ENCODE peak calls at places on chromosomes 2 and 18, in six cellular contexts. One of them, this sample, is unnamed.

GRCh38 chr2:205741256-205741978 is 59.1 kb downstream of the NRP2 start:
- DNase-seq in kidney: no peak
- DNase-seq in tibial artery: no peak
- DNase-seq in astrocyte of the spinal cord: no peak
- DNase-seq in GM12865: no peak
- DNase-seq in tibial nerve: no peak
- DNase-seq in this sample: no peak

GRCh38 chr2:19380532-19380931 is 22.1 kb upstream of the OSR1 start:
- DNase-seq in kidney: no peak
- DNase-seq in tibial artery: no peak
- DNase-seq in astrocyte of the spinal cord: no peak
- DNase-seq in GM12865: no peak
- DNase-seq in tibial nerve: no peak
- DNase-seq in this sample: no peak

GRCh38 chr2:240301256-240301795 is 134.1 kb upstream of the GPC1 start:
- DNase-seq in kidney: no peak
- DNase-seq in tibial artery: peak; percentile 46
- DNase-seq in astrocyte of the spinal cord: no peak
- DNase-seq in GM12865: no peak
- DNase-seq in tibial nerve: no peak
- DNase-seq in this sample: no peak

GRCh38 chr18:54263904-54264336 is 5.4 kb upstream of the POLI start:
- DNase-seq in kidney: no peak
- DNase-seq in tibial artery: no peak
- DNase-seq in astrocyte of the spinal cord: no peak
- DNase-seq in GM12865: peak; percentile 91
- DNase-seq in tibial nerve: no peak
- DNase-seq in this sample: no peak

GRCh38 chr18:35355140-35355618 is 11.0 kb upstream of the ZNF24 start:
- DNase-seq in kidney: peak; percentile 74
- DNase-seq in tibial artery: peak; percentile 87
- DNase-seq in astrocyte of the spinal cord: peak; percentile 86
- DNase-seq in GM12865: peak; percentile 78
- DNase-seq in tibial nerve: peak; percentile 76
- DNase-seq in this sample: peak; percentile 40

GRCh38 chr18:30730915-30731314 is 311.6 kb downstream of the DSC3 start:
- DNase-seq in kidney: peak; percentile 21
- DNase-seq in tibial artery: no peak
- DNase-seq in astrocyte of the spinal cord: no peak
- DNase-seq in GM12865: no peak
- DNase-seq in tibial nerve: no peak
- DNase-seq in this sample: no peak

GRCh38 chr2:114061566-114062098 is 171.7 kb downstream of the ACTR3 start:
- DNase-seq in kidney: no peak
- DNase-seq in tibial artery: no peak
- DNase-seq in astrocyte of the spinal cord: no peak
- DNase-seq in GM12865: no peak
- DNase-seq in tibial nerve: no peak
- DNase-seq in this sample: no peak

GRCh38 chr2:39313575-39313974 is 69.8 kb upstream of the CDKL4 start:
- DNase-seq in kidney: no peak
- DNase-seq in tibial artery: no peak
- DNase-seq in astrocyte of the spinal cord: peak; percentile 72
- DNase-seq in GM12865: no peak
- DNase-seq in tibial nerve: no peak
- DNase-seq in this sample: no peak

GRCh38 chr18:47986724-47987455 is 56.4 kb upstream of the SMAD2 start:
- DNase-seq in kidney: no peak
- DNase-seq in tibial artery: no peak
- DNase-seq in astrocyte of the spinal cord: no peak
- DNase-seq in GM12865: no peak
- DNase-seq in tibial nerve: no peak
- DNase-seq in this sample: no peak

GRCh38 chr2:190481339-190481738 is 53.2 kb downstream of the NEMP2 start:
- DNase-seq in kidney: no peak
- DNase-seq in tibial artery: no peak
- DNase-seq in astrocyte of the spinal cord: no peak
- DNase-seq in GM12865: no peak
- DNase-seq in tibial nerve: no peak
- DNase-seq in this sample: no peak

GRCh38 chr2:203583696-203584095 is 48.6 kb upstream of the RAPH1 start:
- DNase-seq in kidney: no peak
- DNase-seq in tibial artery: no peak
- DNase-seq in astrocyte of the spinal cord: peak; percentile 59
- DNase-seq in GM12865: peak; percentile 55
- DNase-seq in tibial nerve: no peak
- DNase-seq in this sample: no peak

GRCh38 chr2:180208841-180209240 is 201.7 kb upstream of the CWC22 start:
- DNase-seq in kidney: no peak
- DNase-seq in tibial artery: no peak
- DNase-seq in astrocyte of the spinal cord: peak; percentile 60
- DNase-seq in GM12865: no peak
- DNase-seq in tibial nerve: no peak
- DNase-seq in this sample: no peak

GRCh38 chr18:53225567-53226325 is 885.7 kb downstream of the DCC start:
- DNase-seq in kidney: no peak
- DNase-seq in tibial artery: no peak
- DNase-seq in astrocyte of the spinal cord: no peak
- DNase-seq in GM12865: peak; percentile 43
- DNase-seq in tibial nerve: no peak
- DNase-seq in this sample: no peak

GRCh38 chr2:200863655-200864205 is 728 bp downstream of the CLK1 start:
- DNase-seq in kidney: no peak
- DNase-seq in tibial artery: no peak
- DNase-seq in astrocyte of the spinal cord: no peak
- DNase-seq in GM12865: no peak
- DNase-seq in tibial nerve: peak; percentile 52
- DNase-seq in this sample: no peak

GRCh38 chr2:196248467-196249104 is 77.2 kb upstream of the STK17B start:
- DNase-seq in kidney: no peak
- DNase-seq in tibial artery: no peak
- DNase-seq in astrocyte of the spinal cord: no peak
- DNase-seq in GM12865: no peak
- DNase-seq in tibial nerve: no peak
- DNase-seq in this sample: no peak

GRCh38 chr2:36965751-36966369 is 476 bp downstream of the STRN start:
- DNase-seq in kidney: peak; percentile 92
- DNase-seq in tibial artery: peak; percentile 72
- DNase-seq in astrocyte of the spinal cord: peak; percentile 14
- DNase-seq in GM12865: peak; percentile 59
- DNase-seq in tibial nerve: peak; percentile 25
- DNase-seq in this sample: no peak

GRCh38 chr2:36963734-36964133 is 2.6 kb downstream of the STRN start:
- DNase-seq in kidney: no peak
- DNase-seq in tibial artery: no peak
- DNase-seq in astrocyte of the spinal cord: no peak
- DNase-seq in GM12865: no peak
- DNase-seq in tibial nerve: no peak
- DNase-seq in this sample: no peak

GRCh38 chr2:36965196-36965595 is 1.1 kb downstream of the STRN start:
- DNase-seq in kidney: no peak
- DNase-seq in tibial artery: no peak
- DNase-seq in astrocyte of the spinal cord: peak; percentile 8
- DNase-seq in GM12865: no peak
- DNase-seq in tibial nerve: no peak
- DNase-seq in this sample: no peak

GRCh38 chr2:36963106-36963505 is 3.2 kb downstream of the STRN start:
- DNase-seq in kidney: no peak
- DNase-seq in tibial artery: no peak
- DNase-seq in astrocyte of the spinal cord: no peak
- DNase-seq in GM12865: no peak
- DNase-seq in tibial nerve: no peak
- DNase-seq in this sample: no peak

DNA sequence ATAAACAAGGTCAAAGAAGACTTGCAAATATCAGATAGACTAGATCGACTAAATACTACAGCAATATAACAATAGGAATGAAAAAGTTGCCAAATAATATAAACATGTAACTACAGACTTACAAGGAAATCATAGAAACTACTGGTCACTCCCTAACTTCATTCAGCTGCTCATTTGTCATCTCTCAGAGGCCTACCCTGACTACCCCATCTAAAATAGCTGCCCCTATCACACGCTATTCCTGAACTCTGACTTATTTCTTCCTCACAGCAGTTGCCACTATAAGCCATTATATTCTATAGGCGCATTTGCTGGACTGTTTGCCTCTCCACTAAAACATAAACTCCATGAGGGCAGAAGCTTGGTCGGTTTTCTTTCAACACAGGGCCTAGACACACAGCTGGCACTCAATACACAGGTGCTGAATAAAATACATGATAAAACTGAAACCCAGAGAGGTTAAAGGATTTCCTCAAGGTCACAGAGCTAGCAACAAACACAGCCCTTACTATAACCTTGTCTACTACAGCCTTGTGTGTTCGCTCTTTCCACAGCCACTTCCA is 1.8 kb downstream of the STRN start:
- DNase-seq in kidney: no peak
- DNase-seq in tibial artery: no peak
- DNase-seq in astrocyte of the spinal cord: no peak
- DNase-seq in GM12865: no peak
- DNase-seq in tibial nerve: no peak
- DNase-seq in this sample: no peak
- H3K4me3 ChIP-seq in kidney: peak overlapping the region; percentile 88
- H3K4me3 ChIP-seq in tibial artery: peak overlapping the region; percentile 100
- H3K4me3 ChIP-seq in astrocyte of the spinal cord: no peak overlapping the region
- H3K4me3 ChIP-seq in GM12865: peak overlapping the region; percentile 74
- H3K4me3 ChIP-seq in tibial nerve: no peak overlapping the region
- H3K4me3 ChIP-seq in this sample: no peak overlapping the region

DNA sequence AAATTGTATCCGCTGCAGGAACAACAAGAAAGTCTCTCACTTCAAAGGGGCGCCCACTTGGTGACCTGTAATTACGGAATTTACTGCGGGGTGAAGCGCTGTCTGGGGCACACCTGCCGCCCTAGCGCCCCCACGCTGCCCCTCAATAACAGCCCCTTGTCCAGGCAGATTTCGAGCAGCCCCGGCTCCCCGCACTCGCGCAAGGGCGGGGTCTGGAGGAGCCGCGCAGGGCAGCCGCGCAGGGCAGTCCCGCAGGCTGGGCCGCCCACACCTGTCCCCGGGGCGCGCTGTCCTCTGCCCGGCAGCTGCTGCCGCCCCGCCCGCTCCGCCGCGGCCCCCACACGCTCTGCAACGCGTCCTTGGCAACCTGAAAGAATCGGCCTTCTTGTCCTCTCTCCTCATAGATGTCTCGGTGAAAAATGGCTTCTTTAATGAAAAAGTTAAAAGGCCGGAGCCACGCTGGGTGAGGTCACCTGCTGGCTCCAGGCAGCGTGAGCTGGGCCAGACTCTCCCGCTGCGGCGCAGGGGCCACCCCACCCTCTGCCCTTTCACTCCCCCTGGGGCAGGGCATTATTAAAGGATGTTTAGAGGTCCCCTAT is 218.1 kb downstream of the VAPA start:
- DNase-seq in kidney: no peak
- DNase-seq in tibial artery: no peak
- DNase-seq in astrocyte of the spinal cord: peak; percentile 32
- DNase-seq in GM12865: no peak
- DNase-seq in tibial nerve: no peak
- DNase-seq in this sample: no peak
- H3K4me3 ChIP-seq in kidney: no peak overlapping the region
- H3K4me3 ChIP-seq in tibial artery: peak overlapping the region; percentile 35
- H3K4me3 ChIP-seq in astrocyte of the spinal cord: peak overlapping the region; percentile 13
- H3K4me3 ChIP-seq in GM12865: no peak overlapping the region
- H3K4me3 ChIP-seq in tibial nerve: peak overlapping the region; percentile 38
- H3K4me3 ChIP-seq in this sample: no peak overlapping the region

DNA sequence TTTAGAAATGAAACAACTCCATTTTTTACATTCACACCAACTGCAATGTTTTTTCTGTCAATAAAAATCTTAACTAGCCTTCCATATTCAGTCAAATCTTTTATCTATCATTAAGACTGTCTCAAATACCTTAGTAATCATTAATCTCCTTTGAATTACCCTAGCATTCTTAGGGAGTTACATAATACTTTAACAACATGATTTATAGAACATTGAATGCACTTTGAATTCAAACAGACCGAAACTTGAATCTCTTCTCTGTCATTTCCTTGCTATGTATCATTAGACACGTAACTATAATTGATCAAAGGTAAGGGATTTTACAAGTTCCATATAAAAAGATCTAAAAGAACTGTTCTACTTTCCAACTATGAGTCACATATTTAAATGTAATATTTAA is 330.9 kb downstream of the RIT2 start:
- DNase-seq in kidney: no peak
- DNase-seq in tibial artery: no peak
- DNase-seq in astrocyte of the spinal cord: no peak
- DNase-seq in GM12865: no peak
- DNase-seq in tibial nerve: no peak
- DNase-seq in this sample: no peak
- H3K4me3 ChIP-seq in kidney: no peak overlapping the region
- H3K4me3 ChIP-seq in tibial artery: no peak overlapping the region
- H3K4me3 ChIP-seq in astrocyte of the spinal cord: no peak overlapping the region
- H3K4me3 ChIP-seq in GM12865: no peak overlapping the region
- H3K4me3 ChIP-seq in tibial nerve: no peak overlapping the region
- H3K4me3 ChIP-seq in this sample: no peak overlapping the region

GRCh38 chr2:163735692-163736432 is at the start of gene FIGN:
- DNase-seq in kidney: peak; percentile 90
- DNase-seq in tibial artery: peak; percentile 90
- DNase-seq in astrocyte of the spinal cord: peak; percentile 91
- DNase-seq in GM12865: no peak
- DNase-seq in tibial nerve: peak; percentile 65
- DNase-seq in this sample: no peak

GRCh38 chr2:163733301-163733938 is 2.4 kb downstream of the FIGN start:
- DNase-seq in kidney: no peak
- DNase-seq in tibial artery: peak; percentile 58
- DNase-seq in astrocyte of the spinal cord: peak; percentile 38
- DNase-seq in GM12865: no peak
- DNase-seq in tibial nerve: no peak
- DNase-seq in this sample: no peak

GRCh38 chr2:163734401-163734800 is 1.4 kb downstream of the FIGN start:
- DNase-seq in kidney: no peak
- DNase-seq in tibial artery: no peak
- DNase-seq in astrocyte of the spinal cord: no peak
- DNase-seq in GM12865: no peak
- DNase-seq in tibial nerve: no peak
- DNase-seq in this sample: no peak

GRCh38 chr2:163736433-163737168 is 793 bp upstream of the FIGN start:
- DNase-seq in kidney: peak; percentile 77
- DNase-seq in tibial artery: peak; percentile 76
- DNase-seq in astrocyte of the spinal cord: peak; percentile 48
- DNase-seq in GM12865: no peak
- DNase-seq in tibial nerve: no peak
- DNase-seq in this sample: no peak

DNA sequence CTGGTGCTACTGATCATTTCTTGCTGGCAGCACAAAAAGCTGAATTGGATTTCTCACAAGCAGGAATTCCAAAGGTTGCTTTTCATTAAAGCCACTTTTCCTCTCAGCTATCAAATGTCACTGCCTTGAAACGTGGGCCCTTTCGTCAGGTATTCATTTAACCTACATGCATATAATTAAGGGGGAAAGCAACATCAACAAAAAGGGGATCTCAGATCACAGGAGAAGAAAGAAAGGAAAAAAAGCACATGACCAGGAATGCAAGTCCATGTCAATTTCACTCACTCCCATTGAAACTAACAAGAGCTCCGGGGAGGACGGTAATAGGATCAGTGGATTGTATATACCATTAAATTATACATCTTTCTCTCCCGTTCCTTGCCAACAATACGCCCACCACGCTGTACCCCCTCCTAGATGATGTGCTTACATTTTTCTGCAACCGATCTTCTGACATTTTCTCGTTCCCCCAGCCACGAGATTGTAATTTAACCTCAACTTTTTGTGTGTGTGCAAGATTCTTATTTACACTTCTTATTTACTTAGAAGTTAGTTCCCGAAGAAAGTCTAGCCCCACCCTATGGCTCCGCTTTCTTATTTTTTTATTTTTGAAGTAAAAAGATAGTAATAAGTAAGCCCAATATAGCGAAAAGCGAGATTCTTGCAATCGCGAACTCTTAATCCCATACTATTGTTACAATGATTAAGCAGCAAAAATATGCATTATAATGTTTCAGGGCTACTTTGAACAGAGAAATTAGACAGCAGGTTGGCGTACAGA is 707 bp downstream of the FIGN start:
- DNase-seq in kidney: no peak
- DNase-seq in tibial artery: no peak
- DNase-seq in astrocyte of the spinal cord: peak; percentile 52
- DNase-seq in GM12865: no peak
- DNase-seq in tibial nerve: no peak
- DNase-seq in this sample: no peak
- H3K4me3 ChIP-seq in kidney: peak overlapping the region; percentile 94
- H3K4me3 ChIP-seq in tibial artery: peak overlapping the region; percentile 78
- H3K4me3 ChIP-seq in astrocyte of the spinal cord: peak overlapping the region; percentile 87
- H3K4me3 ChIP-seq in GM12865: no peak overlapping the region
- H3K4me3 ChIP-seq in tibial nerve: peak overlapping the region; percentile 52
- H3K4me3 ChIP-seq in this sample: no peak overlapping the region

This sample was measured in Jurkat, Clone E6-1.